ENCODE peak calls at places on chromosome 20, in four cellular contexts. Y is fibroblast of lung, Z is HFF-Myc, I is lung microvascular endothelial cell. M is an unnamed sample.

GRCh38 chr20:3092611-3093379 is 8.3 kb upstream of the AVP start:
- DNase-seq in Y (peak; percentile 28), Z (no peak), I (no peak), M (no peak)

GRCh38 chr20:41352106-41352505 is 11.5 kb downstream of the LPIN3 start:
- DNase-seq in Y (no peak), Z (no peak), I (no peak), M (no peak)

GRCh38 chr20:32966881-32967781 is 37.1 kb downstream of the SUN5 start:
- DNase-seq in Y (no peak), Z (no peak), I (no peak), M (no peak)

GRCh38 chr20:50220093-50220893 is 29.7 kb downstream of the CEBPB start:
- DNase-seq in Y (no peak), Z (no peak), I (no peak), M (no peak)

GRCh38 chr20:11001767-11002540 is 328.2 kb upstream of the JAG1 start:
- DNase-seq in Y (peak; percentile 74), Z (peak; percentile 42), I (peak; percentile 87), M (no peak)

GRCh38 chr20:49641683-49642649 is 71.7 kb downstream of the B4GALT5 start:
- DNase-seq in Y (no peak), Z (no peak), I (no peak), M (no peak)

GRCh38 chr20:51425347-51426106 is 117.0 kb downstream of the NFATC2 start:
- DNase-seq in Y (no peak), Z (no peak), I (no peak), M (no peak)

GRCh38 chr20:44724423-44725091 is 9.4 kb downstream of the CCN5 start:
- DNase-seq in Y (no peak), Z (no peak), I (no peak), M (no peak)

GRCh38 chr20:58597021-58597940 is 53.8 kb upstream of the STX16 start:
- DNase-seq in Y (peak; percentile 33), Z (no peak), I (no peak), M (no peak)

GRCh38 chr20:15673206-15673605 is 900.0 kb downstream of the KIF16B start:
- DNase-seq in Y (peak; percentile 79), Z (peak; percentile 67), I (no peak), M (no peak)

GRCh38 chr20:5918856-5919633 is 31.3 kb downstream of the TRMT6 start:
- DNase-seq in Y (peak; percentile 76), Z (peak; percentile 43), I (peak; percentile 70), M (no peak)

GRCh38 chr20:40431611-40432010 is 257.4 kb downstream of the MAFB start:
- DNase-seq in Y (no peak), Z (peak; percentile 10), I (no peak), M (no peak)

GRCh38 chr20:32510601-32511357 is 74.4 kb downstream of the NOL4L start:
- DNase-seq in Y (no peak), Z (no peak), I (no peak), M (no peak)

GRCh38 chr20:13736792-13737191 is 47.9 kb downstream of the ESF1 start:
- DNase-seq in Y (peak; percentile 79), Z (peak; percentile 2), I (no peak), M (no peak)

GRCh38 chr20:62523473-62524203 is 47.8 kb upstream of the GATA5 start:
- DNase-seq in Y (no peak), Z (no peak), I (no peak), M (no peak)

GRCh38 chr20:49505518-49505917 is 23.1 kb upstream of the KCNB1 start:
- DNase-seq in Y (peak; percentile 78), Z (no peak), I (peak; percentile 61), M (no peak)

GRCh38 chr20:651713-652610 is 1.0 kb downstream of the SRXN1 start:
- DNase-seq in Y (no peak), Z (no peak), I (peak; percentile 7), M (no peak)

GRCh38 chr20:400451-401275 is 7.4 kb upstream of the RBCK1 start:
- DNase-seq in Y (no peak), Z (no peak), I (no peak), M (no peak)

GRCh38 chr20:38725959-38726848 is 1.9 kb downstream of the SLC32A1 start:
- DNase-seq in Y (no peak), Z (no peak), I (peak; percentile 55), M (no peak)